ENCODE peak calls at places on chromosomes 12 and 14, in ten cellular contexts. S, D, U, C, W, H, M, R, I and P are unnamed samples.

GRCh38 chr12:57717131-57717530 is 21.4 kb downstream of the AGAP2 start:
- DNase-seq in S (no peak), I (no peak), C (no peak), H (no peak), W (no peak), R (no peak), U (no peak), M (no peak), D (no peak), P (no peak)

GRCh38 chr12:15323530-15323929 is 1.2 kb downstream of the PTPRO start:
- DNase-seq in W (no peak), R (no peak), I (no peak), M (no peak), S (no peak), U (no peak), D (no peak), C (no peak), H (no peak), P (no peak)

GRCh38 chr14:91509083-91509877 is 830 bp downstream of the PPP4R3A start:
- DNase-seq in I (peak), W (peak), S (peak), H (peak), D (peak), C (peak), M (no peak), U (peak), R (no peak), P (no peak)

GRCh38 chr12:64631197-64631596 is 20.9 kb downstream of the RASSF3 start:
- DNase-seq in R (no peak), I (no peak), U (no peak), S (no peak), C (no peak), D (no peak), M (no peak), H (no peak), W (no peak), P (no peak)

GRCh38 chr12:9869307-9870161 is at the start of gene CLEC2B:
- DNase-seq in D (no peak), I (peak), S (no peak), R (no peak), M (no peak), H (no peak), W (no peak), U (no peak), C (no peak), P (no peak)

GRCh38 chr14:95102678-95103039 is 54.7 kb downstream of the DICER1 start:
- DNase-seq in H (no peak), U (no peak), D (no peak), I (no peak), M (no peak), C (peak), S (no peak), R (no peak), W (no peak), P (no peak)

GRCh38 chr14:25911831-25912230 is 686.0 kb downstream of the NOVA1 start:
- DNase-seq in H (no peak), D (no peak), S (no peak), M (no peak), C (no peak), U (no peak), W (no peak), I (no peak), R (no peak), P (no peak)

GRCh38 chr14:105383083-105383730 is 15.1 kb upstream of the TEX22 start:
- DNase-seq in I (no peak), R (no peak), S (no peak), M (no peak), W (no peak), C (no peak), H (no peak), D (no peak), U (no peak), P (no peak)

GRCh38 chr14:92493024-92493423 is 20.6 kb upstream of the RIN3 start:
- DNase-seq in U (no peak), S (no peak), M (no peak), I (no peak), R (no peak), W (no peak), D (no peak), C (no peak), H (no peak), P (no peak)

GRCh38 chr14:63727231-63727735 is 582 bp downstream of the SGPP1 start:
- DNase-seq in S (peak), W (peak), I (peak), C (peak), D (peak), H (peak), U (peak), R (no peak), M (no peak), P (peak)

GRCh38 chr12:54932691-54933090 is 51.9 kb downstream of the TESPA1 start:
- DNase-seq in R (no peak), D (no peak), H (no peak), U (no peak), W (no peak), M (peak), I (no peak), S (no peak), C (no peak), P (no peak)

GRCh38 chr12:111034911-111035577 is 114.7 kb upstream of the MYL2 start:
- DNase-seq in H (no peak), S (no peak), U (no peak), C (no peak), D (no peak), M (no peak), R (no peak), I (no peak), W (no peak), P (no peak)

GRCh38 chr12:27820564-27820963 is 40.5 kb upstream of the MANSC4 start:
- DNase-seq in H (no peak), W (no peak), R (no peak), D (no peak), U (no peak), S (no peak), I (peak), C (no peak), M (no peak), P (no peak)

GRCh38 chr12:131208425-131208824 is 254.7 kb downstream of the ADGRD1 start:
- DNase-seq in D (no peak), C (peak), S (no peak), W (no peak), U (peak), M (no peak), I (no peak), H (no peak), R (no peak), P (no peak)

GRCh38 chr12:64124511-64125197 is 97.4 kb downstream of the KICS2 start:
- DNase-seq in M (no peak), U (no peak), W (no peak), D (no peak), I (no peak), R (no peak), H (no peak), C (no peak), S (no peak), P (no peak)

GRCh38 chr14:100783630-100784321 is 42.1 kb upstream of the MEG3 start:
- DNase-seq in M (no peak), H (no peak), I (no peak), S (peak), R (no peak), C (no peak), D (peak), U (no peak), W (no peak), P (no peak)

GRCh38 chr12:39378346-39378745 is 64.6 kb downstream of the KIF21A start:
- DNase-seq in C (no peak), D (no peak), U (no peak), W (no peak), H (no peak), M (no peak), R (no peak), I (no peak), S (no peak), P (no peak)

GRCh38 chr12:28563286-28563685 is 373.0 kb downstream of the CCDC91 start:
- DNase-seq in D (no peak), M (no peak), U (no peak), H (no peak), W (no peak), C (no peak), I (peak), S (no peak), R (no peak), P (no peak)

GRCh38 chr12:50201987-50202521 is 34.9 kb upstream of the CERS5 start:
- DNase-seq in C (no peak), D (no peak), U (no peak), R (peak), S (no peak), H (peak), I (peak), W (no peak), M (no peak), P (no peak)

GRCh38 chr14:24483604-24484252 is 24.3 kb downstream of the CMA1 start:
- DNase-seq in U (no peak), D (no peak), C (no peak), H (no peak), R (no peak), S (no peak), M (no peak), W (no peak), I (no peak), P (no peak)

GRCh38 chr12:3453947-3454675 is 36.9 kb upstream of the PRMT8 start:
- DNase-seq in D (no peak), C (no peak), H (no peak), M (no peak), S (no peak), W (no peak), I (no peak), R (peak), U (no peak), P (no peak)

GRCh38 chr14:101723061-101723595 is 38.4 kb upstream of the PPP2R5C start:
- DNase-seq in H (no peak), S (no peak), I (no peak), U (no peak), D (peak), R (no peak), C (no peak), W (no peak), M (no peak), P (no peak)

GRCh38 chr14:100039903-100040302 is 25.3 kb upstream of the EVL start:
- DNase-seq in W (no peak), M (no peak), S (no peak), H (no peak), U (no peak), I (no peak), R (no peak), D (no peak), C (no peak), P (no peak)

GRCh38 chr12:7439579-7440505 is 4.1 kb downstream of the CD163L1 start:
- DNase-seq in H (peak), M (no peak), W (no peak), I (peak), U (no peak), C (peak), D (no peak), R (no peak), S (peak), P (no peak)

GRCh38 chr12:85392508-85392907 is 112.5 kb downstream of the ALX1 start:
- DNase-seq in U (no peak), H (no peak), M (no peak), C (no peak), S (no peak), I (peak), W (no peak), D (no peak), R (no peak), P (no peak)

GRCh38 chr12:70982991-70983390 is 62.5 kb upstream of the PTPRR start:
- DNase-seq in C (no peak), I (no peak), M (no peak), D (no peak), U (no peak), H (no peak), S (no peak), W (no peak), R (no peak), P (no peak)

GRCh38 chr12:113099364-113099763 is 36.2 kb downstream of the RASAL1 start:
- DNase-seq in S (no peak), D (no peak), I (no peak), U (no peak), W (no peak), C (no peak), H (no peak), R (no peak), M (no peak), P (no peak)

GRCh38 chr12:131003676-131004075 is 50.0 kb downstream of the ADGRD1 start:
- DNase-seq in H (no peak), U (no peak), W (no peak), S (no peak), M (no peak), D (no peak), C (no peak), R (no peak), I (no peak), P (no peak)

GRCh38 chr14:44297437-44297836 is 209.6 kb downstream of the FSCB start:
- DNase-seq in S (no peak), I (no peak), H (no peak), R (no peak), D (no peak), W (no peak), M (no peak), C (no peak), U (no peak), P (no peak)

GRCh38 chr14:75418779-75419768 is 8.7 kb upstream of the JDP2 start:
- DNase-seq in I (no peak), M (no peak), U (peak), R (peak), C (peak), H (peak), S (peak), W (no peak), D (no peak), P (no peak)

GRCh38 chr14:54599932-54600331 is 33.0 kb downstream of the SAMD4A start:
- DNase-seq in W (no peak), C (no peak), R (no peak), H (no peak), I (peak), S (no peak), U (no peak), D (no peak), M (no peak), P (no peak)

DNA sequence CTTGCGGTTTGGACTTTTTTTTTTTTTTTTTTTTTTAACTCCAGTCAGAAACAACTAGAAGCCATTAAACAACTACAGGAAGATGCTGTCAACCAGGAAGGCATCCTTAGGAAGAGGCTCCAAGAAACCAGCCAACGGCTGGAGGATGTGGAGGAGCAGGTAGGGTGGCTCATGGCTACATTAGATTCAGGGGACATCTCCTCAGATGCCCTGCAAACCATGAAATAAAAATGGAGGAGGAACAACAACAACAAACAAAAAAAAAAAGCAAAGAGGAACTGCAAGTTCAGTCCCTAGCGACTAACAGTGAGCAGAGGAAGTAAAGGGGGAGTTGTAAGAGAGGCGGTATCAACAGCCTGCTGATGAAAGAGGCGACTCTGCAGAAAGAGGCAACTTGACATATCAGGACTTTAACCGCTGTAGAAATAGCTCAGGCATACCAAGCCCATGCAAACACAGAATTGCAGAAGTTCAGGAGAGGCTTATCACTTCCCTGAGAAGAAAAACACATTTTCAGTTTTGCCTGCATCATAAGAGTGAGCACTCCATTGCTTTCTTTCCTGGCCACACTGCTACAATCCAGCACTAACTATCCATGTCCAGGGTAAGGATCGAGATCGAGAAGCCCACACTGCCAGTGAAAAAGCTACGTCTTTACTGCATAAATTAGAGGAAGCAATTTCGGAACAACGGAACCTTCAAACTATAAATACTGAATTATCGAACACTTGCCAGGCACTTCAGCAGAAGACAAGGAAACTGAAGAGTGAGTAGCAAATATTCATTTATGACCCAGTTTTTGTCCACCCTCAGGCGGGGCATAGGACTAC is 103.5 kb upstream of the BCAT1 start:
- DNase-seq in I (no peak), S (no peak), W (peak), R (no peak), D (no peak), U (no peak), M (no peak), H (peak), C (no peak), P (no peak)
- TF ChIP-seq POLR2A in I (no peak), S (no peak), W (no peak), R (no peak), D (no peak), U (no peak), M (no peak), H (peak), C (no peak), P (no peak)

DNA sequence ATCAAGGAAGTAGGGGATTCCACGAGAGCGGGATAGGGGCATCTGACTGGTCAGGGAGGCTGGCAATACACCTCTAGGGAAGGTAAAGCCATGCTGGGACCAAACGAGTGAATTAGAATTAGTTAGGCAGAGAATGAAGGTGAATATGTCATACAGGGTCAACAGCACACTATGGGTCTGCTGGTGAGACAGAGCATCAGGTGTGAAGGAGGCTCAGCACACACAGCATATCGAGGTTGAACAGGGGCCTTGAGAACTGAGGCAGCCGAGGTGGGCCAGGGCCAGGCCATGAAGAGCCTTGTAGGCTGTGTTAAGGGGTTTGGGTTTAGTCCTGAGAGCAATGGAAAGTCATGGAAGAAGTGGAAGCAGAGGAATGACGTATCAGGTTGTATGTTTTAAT is 137.8 kb downstream of the PRKCH start:
- DNase-seq in W (no peak), I (no peak), R (no peak), D (no peak), H (no peak), U (no peak), M (no peak), C (no peak), S (no peak), P (no peak)
- H3K4me3 ChIP-seq in W (no peak), I (no peak), R (no peak), D (no peak), H (no peak), U (no peak), M (no peak), C (no peak), S (no peak), P (no peak)

GRCh38 chr12:51819851-51820720 is 28.4 kb downstream of the FIGNL2 start:
- DNase-seq in H (peak), D (no peak), S (no peak), W (no peak), C (peak), R (no peak), I (no peak), M (no peak), U (peak), P (peak)

GRCh38 chr12:51822956-51823355 is 25.6 kb downstream of the FIGNL2 start:
- DNase-seq in H (no peak), I (no peak), D (no peak), C (no peak), S (no peak), W (no peak), M (no peak), R (no peak), U (no peak), P (no peak)

GRCh38 chr12:51821423-51822260 is 26.9 kb downstream of the FIGNL2 start:
- DNase-seq in W (no peak), U (no peak), C (no peak), R (no peak), I (no peak), S (no peak), H (no peak), D (no peak), M (no peak), P (no peak)

GRCh38 chr12:51822261-51822616 is 26.3 kb downstream of the FIGNL2 start:
- DNase-seq in S (peak), U (no peak), I (no peak), H (no peak), W (no peak), C (no peak), D (no peak), M (no peak), R (no peak), P (no peak)

DNA sequence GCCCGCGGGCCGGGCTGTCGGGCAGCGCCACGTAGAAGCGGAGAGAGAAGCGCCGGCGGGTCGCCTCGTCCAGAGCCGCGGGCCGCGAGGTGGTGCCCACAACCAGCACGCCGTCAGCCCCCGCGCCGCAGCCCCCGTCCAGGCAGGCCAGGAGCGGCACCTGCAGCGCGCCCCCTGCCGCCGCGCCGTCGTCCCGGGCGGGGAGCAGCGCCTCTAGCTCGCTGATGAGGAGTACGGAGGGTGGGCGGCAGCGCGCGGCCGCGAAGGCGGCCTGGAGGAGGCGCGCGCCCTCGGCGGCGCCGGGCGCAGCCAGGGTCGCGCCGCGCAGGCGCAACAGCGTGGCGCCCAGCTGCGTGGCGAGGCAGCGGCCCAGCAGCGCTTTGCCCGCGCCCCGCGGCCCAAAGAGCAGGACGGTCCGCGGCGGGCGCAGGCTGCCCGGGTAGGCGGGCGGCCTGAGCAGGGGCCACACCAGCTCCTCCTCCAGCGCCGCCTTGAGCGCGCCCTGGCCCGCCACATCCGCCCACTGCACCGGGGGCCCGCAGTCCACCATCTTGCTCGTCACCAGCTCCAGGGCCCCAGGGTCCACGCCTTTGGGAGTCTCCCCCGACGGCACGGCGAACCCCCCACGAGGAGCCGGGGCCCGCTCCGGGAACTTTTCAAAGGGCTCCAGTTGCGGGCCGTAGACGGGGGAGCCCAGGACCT is 27.6 kb downstream of the FIGNL2 start:
- DNase-seq in U (peak), H (peak), M (no peak), D (no peak), I (no peak), S (peak), W (no peak), R (no peak), C (peak), P (peak)
- TF ChIP-seq POLR2A in U (no peak), H (no peak), M (peak), D (no peak), I (no peak), S (no peak), W (no peak), R (no peak), C (no peak), P (peak)

GRCh38 chr12:42588981-42589464 is 523 bp downstream of the PRICKLE1 start:
- DNase-seq in W (no peak), M (no peak), R (no peak), C (peak), I (peak), U (no peak), D (peak), S (peak), H (peak), P (peak)

GRCh38 chr12:42589465-42590323 is at the start of gene PRICKLE1:
- DNase-seq in S (peak), D (peak), I (peak), W (no peak), M (no peak), R (no peak), H (peak), U (peak), C (peak), P (peak)

GRCh38 chr12:42590324-42590934 is 883 bp upstream of the PRICKLE1 start:
- DNase-seq in W (peak), C (peak), D (peak), M (no peak), H (peak), R (no peak), S (peak), I (peak), U (no peak), P (peak)

GRCh38 chr12:42587564-42588307 is 1.8 kb downstream of the PRICKLE1 start:
- DNase-seq in S (peak), U (no peak), D (no peak), W (no peak), H (no peak), R (no peak), M (no peak), C (no peak), I (peak), P (no peak)

DNA sequence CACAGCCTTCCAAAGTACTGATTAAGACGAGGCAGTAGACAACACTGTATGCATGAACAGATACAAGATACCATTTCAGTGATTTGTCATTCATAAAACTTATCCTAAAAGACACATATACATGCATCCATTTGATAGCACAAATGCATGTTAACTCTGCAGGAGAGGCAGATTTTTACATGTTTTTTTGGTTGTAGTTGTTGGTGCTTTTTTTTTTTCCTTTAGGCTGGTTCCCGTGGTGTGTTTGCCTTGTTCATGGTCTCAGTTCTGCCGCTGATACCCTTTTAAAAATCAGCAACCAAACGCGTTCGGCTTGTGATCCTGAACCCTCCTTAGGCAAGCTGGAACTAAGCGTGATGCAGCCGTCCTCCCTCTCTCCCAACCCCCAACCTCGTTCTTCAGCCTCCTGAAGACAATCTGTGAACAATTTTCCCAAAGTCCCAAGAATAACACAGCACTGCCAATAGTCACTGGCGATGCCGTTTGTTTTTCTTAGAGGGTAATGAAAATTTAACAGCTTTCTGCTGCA is 1.2 kb downstream of the PRICKLE1 start:
- DNase-seq in C (peak), M (no peak), I (peak), H (no peak), R (no peak), U (no peak), W (no peak), D (no peak), S (peak), P (no peak)
- H3K4me3 ChIP-seq in C (peak), M (peak), I (peak), H (peak), R (no peak), U (peak), W (peak), D (peak), S (peak), P (peak)